ENCODE peak calls at places on chromosomes 3 and 15, in six cellular contexts. One of them, this sample, is unnamed.

GRCh38 chr15:40591310-40591845 is 2.7 kb upstream of the KNL1 start:
- DNase-seq in activated naive CD4-positive, alpha-beta T cell: no peak
- DNase-seq in aorta: no peak
- DNase-seq in NCI-H345: no peak
- DNase-seq in skeletal muscle cell: no peak
- DNase-seq in left colon: no peak
- DNase-seq in this sample: no peak

GRCh38 chr3:186182850-186183249 is 74.0 kb upstream of the ETV5 start:
- DNase-seq in activated naive CD4-positive, alpha-beta T cell: no peak
- DNase-seq in aorta: no peak
- DNase-seq in NCI-H345: no peak
- DNase-seq in skeletal muscle cell: peak
- DNase-seq in left colon: no peak
- DNase-seq in this sample: no peak

GRCh38 chr3:146217324-146217723 is 33.6 kb downstream of the PLSCR4 start:
- DNase-seq in activated naive CD4-positive, alpha-beta T cell: no peak
- DNase-seq in aorta: no peak
- DNase-seq in NCI-H345: no peak
- DNase-seq in skeletal muscle cell: no peak
- DNase-seq in left colon: no peak
- DNase-seq in this sample: no peak

GRCh38 chr15:40283615-40284306 is 897 bp upstream of the ANKRD63 start:
- DNase-seq in activated naive CD4-positive, alpha-beta T cell: no peak
- DNase-seq in aorta: no peak
- DNase-seq in NCI-H345: no peak
- DNase-seq in skeletal muscle cell: no peak
- DNase-seq in left colon: no peak
- DNase-seq in this sample: no peak

GRCh38 chr3:176430244-176430893 is 766.9 kb downstream of the TBL1XR1 start:
- DNase-seq in activated naive CD4-positive, alpha-beta T cell: no peak
- DNase-seq in aorta: no peak
- DNase-seq in NCI-H345: peak
- DNase-seq in skeletal muscle cell: peak
- DNase-seq in left colon: no peak
- DNase-seq in this sample: no peak

GRCh38 chr3:58835075-58835474 is 168.5 kb upstream of the FAM3D start:
- DNase-seq in activated naive CD4-positive, alpha-beta T cell: no peak
- DNase-seq in aorta: no peak
- DNase-seq in NCI-H345: no peak
- DNase-seq in skeletal muscle cell: peak
- DNase-seq in left colon: no peak
- DNase-seq in this sample: no peak

GRCh38 chr3:128320551-128321340 is 145.9 kb downstream of the DNAJB8 start:
- DNase-seq in activated naive CD4-positive, alpha-beta T cell: no peak
- DNase-seq in aorta: peak
- DNase-seq in NCI-H345: no peak
- DNase-seq in skeletal muscle cell: no peak
- DNase-seq in left colon: no peak
- DNase-seq in this sample: no peak

GRCh38 chr3:173894-174293 is 22.7 kb upstream of the CHL1 start:
- DNase-seq in activated naive CD4-positive, alpha-beta T cell: no peak
- DNase-seq in aorta: no peak
- DNase-seq in NCI-H345: no peak
- DNase-seq in skeletal muscle cell: no peak
- DNase-seq in left colon: no peak
- DNase-seq in this sample: no peak

GRCh38 chr3:56590814-56591213 is 33.8 kb downstream of the CCDC66 start:
- DNase-seq in activated naive CD4-positive, alpha-beta T cell: no peak
- DNase-seq in aorta: no peak
- DNase-seq in NCI-H345: no peak
- DNase-seq in skeletal muscle cell: no peak
- DNase-seq in left colon: no peak
- DNase-seq in this sample: no peak

GRCh38 chr3:75059120-75059519 is 444.7 kb upstream of the CNTN3 start:
- DNase-seq in activated naive CD4-positive, alpha-beta T cell: no peak
- DNase-seq in aorta: no peak
- DNase-seq in NCI-H345: no peak
- DNase-seq in skeletal muscle cell: no peak
- DNase-seq in left colon: no peak
- DNase-seq in this sample: no peak

GRCh38 chr15:92683511-92683834 is 27.9 kb upstream of the FAM174B start:
- DNase-seq in activated naive CD4-positive, alpha-beta T cell: no peak
- DNase-seq in aorta: no peak
- DNase-seq in NCI-H345: peak
- DNase-seq in skeletal muscle cell: no peak
- DNase-seq in left colon: peak
- DNase-seq in this sample: peak

GRCh38 chr3:108130705-108131104 is 39.9 kb upstream of the CD47 start:
- DNase-seq in activated naive CD4-positive, alpha-beta T cell: no peak
- DNase-seq in aorta: no peak
- DNase-seq in NCI-H345: no peak
- DNase-seq in skeletal muscle cell: no peak
- DNase-seq in left colon: no peak
- DNase-seq in this sample: no peak

GRCh38 chr15:29988689-29989088 is 94.1 kb upstream of the GOLGA8J start:
- DNase-seq in activated naive CD4-positive, alpha-beta T cell: no peak
- DNase-seq in aorta: no peak
- DNase-seq in NCI-H345: no peak
- DNase-seq in skeletal muscle cell: no peak
- DNase-seq in left colon: no peak
- DNase-seq in this sample: no peak

GRCh38 chr3:151707216-151707615 is 26.5 kb upstream of the AADACL2 start:
- DNase-seq in activated naive CD4-positive, alpha-beta T cell: no peak
- DNase-seq in aorta: no peak
- DNase-seq in NCI-H345: no peak
- DNase-seq in skeletal muscle cell: no peak
- DNase-seq in left colon: no peak
- DNase-seq in this sample: no peak

GRCh38 chr3:149473991-149474819 is at the start of gene TM4SF4:
- DNase-seq in activated naive CD4-positive, alpha-beta T cell: no peak
- DNase-seq in aorta: no peak
- DNase-seq in NCI-H345: no peak
- DNase-seq in skeletal muscle cell: no peak
- DNase-seq in left colon: no peak
- DNase-seq in this sample: no peak

GRCh38 chr3:101940521-101940992 is 91.2 kb downstream of the NFKBIZ start:
- DNase-seq in activated naive CD4-positive, alpha-beta T cell: no peak
- DNase-seq in aorta: peak
- DNase-seq in NCI-H345: peak
- DNase-seq in skeletal muscle cell: peak
- DNase-seq in left colon: peak
- DNase-seq in this sample: no peak

GRCh38 chr3:46612324-46612723 is at the start of gene FAM240A:
- DNase-seq in activated naive CD4-positive, alpha-beta T cell: no peak
- DNase-seq in aorta: no peak
- DNase-seq in NCI-H345: no peak
- DNase-seq in skeletal muscle cell: no peak
- DNase-seq in left colon: no peak
- DNase-seq in this sample: peak

GRCh38 chr15:42392309-42393024 is 33.2 kb downstream of the CAPN3 start:
- DNase-seq in activated naive CD4-positive, alpha-beta T cell: no peak
- DNase-seq in aorta: no peak
- DNase-seq in NCI-H345: no peak
- DNase-seq in skeletal muscle cell: no peak
- DNase-seq in left colon: peak
- DNase-seq in this sample: no peak

GRCh38 chr3:48407542-48408099 is 22.3 kb downstream of the PLXNB1 start:
- DNase-seq in activated naive CD4-positive, alpha-beta T cell: no peak
- DNase-seq in aorta: peak
- DNase-seq in NCI-H345: no peak
- DNase-seq in skeletal muscle cell: no peak
- DNase-seq in left colon: no peak
- DNase-seq in this sample: no peak

GRCh38 chr3:147383617-147384016 is 22.7 kb downstream of the ZIC4 start:
- DNase-seq in activated naive CD4-positive, alpha-beta T cell: no peak
- DNase-seq in aorta: no peak
- DNase-seq in NCI-H345: no peak
- DNase-seq in skeletal muscle cell: no peak
- DNase-seq in left colon: no peak
- DNase-seq in this sample: no peak

GRCh38 chr15:63048986-63049665 is 6.6 kb downstream of the TPM1 start:
- DNase-seq in activated naive CD4-positive, alpha-beta T cell: no peak
- DNase-seq in aorta: peak
- DNase-seq in NCI-H345: peak
- DNase-seq in skeletal muscle cell: no peak
- DNase-seq in left colon: peak
- DNase-seq in this sample: no peak

GRCh38 chr3:128585974-128586373 is 64.6 kb downstream of the RPN1 start:
- DNase-seq in activated naive CD4-positive, alpha-beta T cell: no peak
- DNase-seq in aorta: no peak
- DNase-seq in NCI-H345: no peak
- DNase-seq in skeletal muscle cell: peak
- DNase-seq in left colon: no peak
- DNase-seq in this sample: no peak

GRCh38 chr3:195286115-195286872 is 15.3 kb upstream of the XXYLT1 start:
- DNase-seq in activated naive CD4-positive, alpha-beta T cell: no peak
- DNase-seq in aorta: no peak
- DNase-seq in NCI-H345: no peak
- DNase-seq in skeletal muscle cell: no peak
- DNase-seq in left colon: no peak
- DNase-seq in this sample: no peak

GRCh38 chr15:71800190-71800589 is 10.2 kb upstream of the NR2E3 start:
- DNase-seq in activated naive CD4-positive, alpha-beta T cell: no peak
- DNase-seq in aorta: no peak
- DNase-seq in NCI-H345: no peak
- DNase-seq in skeletal muscle cell: no peak
- DNase-seq in left colon: no peak
- DNase-seq in this sample: no peak

GRCh38 chr3:120506828-120507774 is 56.3 kb upstream of the FSTL1 start:
- DNase-seq in activated naive CD4-positive, alpha-beta T cell: no peak
- DNase-seq in aorta: no peak
- DNase-seq in NCI-H345: no peak
- DNase-seq in skeletal muscle cell: no peak
- DNase-seq in left colon: peak
- DNase-seq in this sample: peak

GRCh38 chr3:128196645-128197044 is 43.4 kb downstream of the EEFSEC start:
- DNase-seq in activated naive CD4-positive, alpha-beta T cell: no peak
- DNase-seq in aorta: no peak
- DNase-seq in NCI-H345: no peak
- DNase-seq in skeletal muscle cell: no peak
- DNase-seq in left colon: no peak
- DNase-seq in this sample: peak

GRCh38 chr3:76497636-76498035 is 542.3 kb upstream of the ROBO2 start:
- DNase-seq in activated naive CD4-positive, alpha-beta T cell: no peak
- DNase-seq in aorta: no peak
- DNase-seq in NCI-H345: no peak
- DNase-seq in skeletal muscle cell: no peak
- DNase-seq in left colon: no peak
- DNase-seq in this sample: no peak

GRCh38 chr3:142282503-142282902 is 57.1 kb upstream of the GK5 start:
- DNase-seq in activated naive CD4-positive, alpha-beta T cell: no peak
- DNase-seq in aorta: no peak
- DNase-seq in NCI-H345: no peak
- DNase-seq in skeletal muscle cell: no peak
- DNase-seq in left colon: no peak
- DNase-seq in this sample: no peak

GRCh38 chr3:4948395-4948794 is 30.8 kb upstream of the BHLHE40 start:
- DNase-seq in activated naive CD4-positive, alpha-beta T cell: no peak
- DNase-seq in aorta: no peak
- DNase-seq in NCI-H345: no peak
- DNase-seq in skeletal muscle cell: peak
- DNase-seq in left colon: no peak
- DNase-seq in this sample: no peak